ENCODE peak calls at places on chromosomes 6 and 20, in four cellular contexts. S is WTC11, H is HepG2, Q is K562. G is an unnamed sample.

GRCh38 chr20:52105045-52105572 is 86.5 kb downstream of the ZFP64 start:
- DNase-seq in S (peak), Q (no peak), H (no peak), G (no peak)

GRCh38 chr20:8854566-8854965 is 214.3 kb upstream of the PLCB4 start:
- DNase-seq in H (no peak), Q (no peak), S (peak), G (no peak)

GRCh38 chr6:38524436-38525145 is 115.1 kb downstream of the BTBD9 start:
- DNase-seq in H (no peak), Q (no peak), S (no peak), G (no peak)

GRCh38 chr6:140427842-140428241 is 1053.4 kb upstream of the CITED2 start:
- DNase-seq in H (peak), Q (no peak), S (no peak), G (no peak)

GRCh38 chr20:23926941-23927872 is 47.7 kb upstream of the CST5 start:
- DNase-seq in S (no peak), H (no peak), Q (no peak), G (no peak)

GRCh38 chr6:131846023-131846663 is 38.3 kb downstream of the ENPP1 start:
- DNase-seq in Q (no peak), S (no peak), H (no peak), G (no peak)

GRCh38 chr6:17233531-17233930 is 47.6 kb upstream of the RBM24 start:
- DNase-seq in S (no peak), H (peak), Q (no peak), G (no peak)

GRCh38 chr6:85323435-85324040 is 126.3 kb upstream of the NT5E start:
- DNase-seq in S (peak), H (peak), Q (peak), G (peak)

GRCh38 chr6:144585217-144585814 is 300.2 kb downstream of the UTRN start:
- DNase-seq in H (peak), Q (peak), S (no peak), G (no peak)

GRCh38 chr6:27209659-27210269 is 37.7 kb upstream of the PRSS16 start:
- DNase-seq in S (peak), Q (peak), H (no peak), G (no peak)

GRCh38 chr6:156557269-156557885 is 219.8 kb upstream of the ARID1B start:
- DNase-seq in S (no peak), H (peak), Q (no peak), G (no peak)

GRCh38 chr20:21808863-21809664 is 103.6 kb downstream of the PAX1 start:
- DNase-seq in S (peak), Q (peak), H (peak), G (no peak)

GRCh38 chr6:97813881-97814280 is 530.9 kb upstream of the MMS22L start:
- DNase-seq in S (peak), H (no peak), Q (no peak), G (no peak)

GRCh38 chr6:140438346-140438735 is 1063.9 kb upstream of the CITED2 start:
- DNase-seq in Q (no peak), H (no peak), S (no peak), G (no peak)

GRCh38 chr6:6704423-6705060 is 116.0 kb downstream of the LY86 start:
- DNase-seq in Q (peak), H (no peak), S (no peak), G (no peak)

GRCh38 chr6:67722861-67723261 is 912.2 kb upstream of the ADGRB3 start:
- DNase-seq in S (no peak), H (no peak), Q (no peak), G (no peak)

GRCh38 chr20:16147221-16147620 is 426.0 kb downstream of the KIF16B start:
- DNase-seq in H (no peak), S (no peak), Q (no peak), G (no peak)

GRCh38 chr6:157487110-157487773 is 106.3 kb downstream of the ZDHHC14 start:
- DNase-seq in H (no peak), Q (no peak), S (no peak), G (no peak)

GRCh38 chr20:6178537-6178936 is 55.7 kb upstream of the FERMT1 start:
- DNase-seq in H (peak), S (no peak), Q (no peak), G (no peak)

GRCh38 chr6:34056301-34056700 is 89.6 kb downstream of the GRM4 start:
- DNase-seq in H (no peak), Q (peak), S (peak), G (no peak)

GRCh38 chr6:82118150-82118562 is 129.4 kb downstream of the IBTK start:
- DNase-seq in H (no peak), Q (no peak), S (no peak), G (no peak)

GRCh38 chr6:26124550-26125014 is 37.4 kb downstream of the HFE start:
- DNase-seq in H (no peak), Q (peak), S (no peak), G (no peak)

GRCh38 chr6:27238010-27238983 is 9.2 kb upstream of the PRSS16 start:
- DNase-seq in S (peak), H (no peak), Q (no peak), G (no peak)

GRCh38 chr6:37779111-37779800 is 40.3 kb upstream of the ZFAND3 start:
- DNase-seq in Q (no peak), S (no peak), H (no peak), G (no peak)

GRCh38 chr6:117317261-117317660 is 51.9 kb downstream of the VGLL2 start:
- DNase-seq in H (peak), Q (no peak), S (no peak), G (no peak)

GRCh38 chr20:52240802-52241201 is 49.2 kb upstream of the ZFP64 start:
- DNase-seq in Q (no peak), H (no peak), S (no peak), G (no peak)

GRCh38 chr6:137084090-137084489 is 39.3 kb upstream of the IL20RA start:
- DNase-seq in Q (no peak), H (no peak), S (no peak), G (no peak)
- TF ChIP-seq NR2C2 in Q (no peak), H (no peak), S (no peak), G (no peak)

DNA sequence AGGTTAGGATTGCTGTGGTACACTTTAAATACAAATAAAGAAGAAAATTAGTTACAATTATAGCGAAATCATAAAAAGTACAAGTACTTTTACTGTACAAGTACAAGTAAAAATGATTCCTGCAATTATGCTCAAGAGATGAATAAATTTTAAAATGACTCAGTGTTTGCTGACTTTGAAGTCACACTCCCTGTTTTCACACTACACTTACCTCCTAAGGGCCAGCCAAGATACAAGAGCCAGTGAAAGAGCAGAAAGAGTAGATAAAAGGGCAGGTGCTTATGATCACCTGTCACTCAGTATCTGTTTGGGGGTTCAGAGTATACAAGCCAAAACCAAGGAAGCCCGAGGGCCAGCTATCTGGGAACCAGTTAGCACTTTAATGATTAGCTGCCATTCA is 41.0 kb upstream of the COL21A1 start:
- DNase-seq in Q (no peak), H (no peak), S (no peak), G (no peak)
- TF ChIP-seq NR2C2 in Q (no peak), H (no peak), S (no peak), G (no peak)

DNA sequence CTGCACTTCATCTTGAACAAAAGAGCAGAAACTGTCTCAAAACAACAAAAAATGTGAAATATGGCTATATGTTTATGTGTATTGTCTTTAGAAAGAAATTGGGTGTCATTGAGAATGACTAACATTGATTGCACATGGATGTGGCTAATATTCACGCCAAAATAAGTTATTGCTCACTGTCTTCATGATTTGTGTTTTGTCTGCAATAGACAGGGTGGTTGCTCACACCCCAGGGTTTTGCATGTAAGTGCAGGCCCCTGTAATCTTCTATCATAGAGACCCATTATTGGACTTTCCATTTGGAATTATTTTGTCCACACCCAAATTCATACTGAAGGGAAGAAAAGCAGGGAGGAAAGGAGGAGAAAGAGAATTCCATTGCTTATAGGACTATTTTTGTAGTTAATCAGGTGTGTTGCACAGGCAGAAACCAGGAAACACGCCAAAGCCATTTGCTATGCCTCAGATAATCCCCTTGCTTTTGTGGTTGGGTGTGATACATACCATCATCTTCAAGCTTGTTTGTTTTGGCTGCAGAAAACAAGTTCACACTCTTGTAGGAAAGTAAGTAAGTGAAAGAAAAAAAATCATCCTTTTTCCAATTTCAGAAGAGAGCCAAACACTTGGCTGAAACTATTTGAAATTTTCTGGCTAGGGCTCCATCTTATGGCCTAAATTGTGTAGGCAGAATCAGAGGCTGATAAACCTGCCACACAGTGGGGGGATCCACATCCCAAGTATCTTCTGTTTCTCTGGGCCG is 214.1 kb downstream of the COL12A1 start:
- DNase-seq in S (no peak), H (no peak), Q (no peak), G (no peak)
- TF ChIP-seq NR2C2 in S (no peak), H (no peak), Q (no peak), G (no peak)

GRCh38 chr6:71349976-71350615 is 61.5 kb downstream of the OGFRL1 start:
- DNase-seq in H (no peak), Q (no peak), S (no peak), G (no peak)
- TF ChIP-seq NR2C2 in H (no peak), Q (no peak), S (no peak), G (no peak)

GRCh38 chr20:50169329-50169823 is 15.9 kb upstream of the PEDS1 start:
- DNase-seq in H (peak), Q (peak), S (peak), G (no peak)
- TF ChIP-seq NR2C2 in H (no peak), Q (no peak), S (no peak), G (no peak)

GRCh38 chr20:35171753-35172433 is at the start of gene PROCR:
- DNase-seq in S (peak), Q (peak), H (no peak), G (no peak)
- TF ChIP-seq NR2C2 in S (no peak), Q (no peak), H (no peak), G (no peak)

DNA sequence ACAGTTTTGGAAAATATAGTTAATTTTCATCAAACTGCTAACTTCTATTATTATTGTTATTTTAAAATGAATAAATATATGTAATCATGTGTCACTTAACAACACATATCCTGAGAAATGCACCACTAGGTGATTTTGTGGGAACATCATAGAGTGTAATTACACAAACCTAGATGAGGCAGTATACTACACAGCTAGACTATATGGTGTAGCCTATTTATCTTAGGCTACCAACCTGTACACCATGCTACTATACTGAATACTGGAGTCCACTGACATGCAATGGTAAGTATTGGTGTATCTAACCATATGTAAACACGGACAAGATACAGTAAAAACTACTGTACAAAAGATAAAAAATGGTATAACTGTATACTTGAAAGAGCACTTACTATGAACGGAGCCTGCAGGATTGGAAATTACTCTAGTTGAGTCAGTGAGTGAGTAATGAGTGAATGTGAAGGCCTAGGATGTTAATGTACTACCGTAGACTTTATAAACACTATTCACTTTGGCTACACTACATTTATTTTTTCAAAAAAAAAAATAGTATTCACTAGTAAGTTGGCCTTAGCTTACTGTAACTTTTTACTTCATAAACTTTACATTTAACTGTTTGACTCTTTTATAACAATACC is 72.4 kb downstream of the ASCC3 start:
- DNase-seq in S (no peak), H (no peak), Q (no peak), G (no peak)
- TF ChIP-seq NR2C2 in S (no peak), H (no peak), Q (no peak), G (no peak)

GRCh38 chr20:57783956-57784837 is 74.4 kb upstream of the PMEPA1 start:
- DNase-seq in S (no peak), Q (no peak), H (no peak), G (no peak)
- TF ChIP-seq NR2C2 in S (no peak), Q (no peak), H (no peak), G (no peak)

G was measured in GM12878.